ENCODE peak calls at places on chromosomes 3 and 15, in five cellular contexts. U is PC-9, T is psoas muscle, G is spleen, E is pancreas. V is an unnamed sample.

GRCh38 chr3:44232407-44232806 is 9.3 kb upstream of the TOPAZ1 start:
- DNase-seq in U (no peak), G (no peak), T (no peak), E (no peak), V (no peak)

GRCh38 chr15:73284073-73284472 is 84.7 kb downstream of the HCN4 start:
- DNase-seq in E (no peak), U (no peak), T (no peak), G (no peak), V (no peak)

GRCh38 chr15:89575656-89576416 is 567 bp downstream of the TICRR start:
- DNase-seq in E (peak), G (no peak), U (no peak), T (no peak), V (no peak)

GRCh38 chr3:141237701-141238521 is 6.3 kb downstream of the PXYLP1 start:
- DNase-seq in G (no peak), U (no peak), T (peak), E (peak), V (peak)

GRCh38 chr3:177491301-177492031 is 294.2 kb upstream of the TBL1XR1 start:
- DNase-seq in U (no peak), T (no peak), E (no peak), G (no peak), V (no peak)

GRCh38 chr3:70702132-70702531 is 389.7 kb upstream of the MDFIC2 start:
- DNase-seq in T (no peak), E (no peak), G (no peak), U (no peak), V (no peak)

GRCh38 chr3:13706886-13707285 is 158.0 kb downstream of the FBLN2 start:
- DNase-seq in G (peak), E (no peak), U (no peak), T (no peak), V (no peak)

GRCh38 chr3:176375519-176375918 is 821.8 kb downstream of the TBL1XR1 start:
- DNase-seq in G (no peak), T (no peak), U (no peak), E (no peak), V (no peak)

GRCh38 chr3:100169186-100169585 is 54.9 kb upstream of the FILIP1L start:
- DNase-seq in U (no peak), E (no peak), T (no peak), G (no peak), V (no peak)

GRCh38 chr15:46956456-46956855 is 760.8 kb upstream of the SEMA6D start:
- DNase-seq in E (no peak), T (no peak), G (no peak), U (no peak), V (no peak)

GRCh38 chr15:24848050-24848449 is 106.7 kb upstream of the SNRPN start:
- DNase-seq in U (no peak), G (no peak), E (peak), T (peak), V (peak)

GRCh38 chr15:99511865-99512632 is 53.7 kb upstream of the MEF2A start:
- DNase-seq in T (peak), E (no peak), U (no peak), G (peak), V (no peak)

GRCh38 chr3:74129056-74129455 is 485.4 kb downstream of the CNTN3 start:
- DNase-seq in G (no peak), E (no peak), U (no peak), T (no peak), V (no peak)

GRCh38 chr3:143277531-143277930 is 158.0 kb downstream of the CHST2 start:
- DNase-seq in T (no peak), U (no peak), E (no peak), G (no peak), V (no peak)

GRCh38 chr3:153315781-153316180 is 153.8 kb downstream of the RAP2B start:
- DNase-seq in G (no peak), T (no peak), U (no peak), E (no peak), V (no peak)

GRCh38 chr15:68620721-68621528 is 42.1 kb downstream of the CORO2B start:
- DNase-seq in U (no peak), T (peak), G (no peak), E (no peak), V (peak)

GRCh38 chr3:73633916-73634344 is 9.2 kb upstream of the PDZRN3 start:
- DNase-seq in E (no peak), U (no peak), T (no peak), G (no peak), V (no peak)

GRCh38 chr15:59691194-59691805 is 2.2 kb upstream of the BNIP2 start:
- DNase-seq in T (no peak), U (peak), E (peak), G (no peak), V (no peak)

GRCh38 chr3:73623996-73624362 is 762 bp downstream of the PDZRN3 start:
- DNase-seq in E (peak), U (no peak), G (no peak), T (peak), V (peak)

GRCh38 chr15:55108858-55109518 is 87.8 kb downstream of the RSL24D1 start:
- DNase-seq in E (peak), G (peak), T (peak), U (no peak), V (peak)

GRCh38 chr3:159852821-159853505 is 135.7 kb upstream of the IL12A start:
- DNase-seq in U (peak), G (peak), E (no peak), T (peak), V (peak)

GRCh38 chr15:75199347-75199976 is 2.2 kb upstream of the C15orf39 start:
- DNase-seq in U (no peak), G (no peak), E (no peak), T (no peak), V (no peak)

GRCh38 chr3:157438371-157438735 is 1.7 kb downstream of the PTX3 start:
- DNase-seq in T (no peak), G (no peak), U (no peak), E (no peak), V (peak)

GRCh38 chr3:157373783-157374182 is 62.9 kb upstream of the PTX3 start:
- DNase-seq in T (no peak), U (no peak), G (no peak), E (no peak), V (no peak)

GRCh38 chr3:194328080-194328571 is 23.0 kb downstream of the CPN2 start:
- DNase-seq in U (peak), G (no peak), T (peak), E (peak), V (no peak)

GRCh38 chr3:123914829-123915228 is 30.7 kb upstream of the MYLK start:
- DNase-seq in E (no peak), G (no peak), U (no peak), T (no peak), V (no peak)

GRCh38 chr15:82621970-82622369 is 25.2 kb downstream of the CPEB1 start:
- DNase-seq in T (no peak), E (no peak), U (no peak), G (no peak), V (no peak)
- TF ChIP-seq CTCF in T (no peak), E (no peak), U (no peak), G (no peak), V (no peak)

GRCh38 chr3:53503185-53503584 is 8.8 kb downstream of the CACNA1D start:
- DNase-seq in T (no peak), E (no peak), G (no peak), U (no peak), V (no peak)
- H3K27ac ChIP-seq in T (no peak), E (no peak), G (no peak), U (no peak), V (no peak)

GRCh38 chr15:65067334-65067644 is 502 bp downstream of the RASL12 start:
- DNase-seq in T (no peak), E (no peak), U (no peak), G (no peak), V (no peak)

GRCh38 chr15:65067645-65068416 is at the start of gene RASL12:
- DNase-seq in G (no peak), T (no peak), E (no peak), U (no peak), V (peak)

GRCh38 chr15:65066635-65067333 is 1.0 kb downstream of the RASL12 start:
- DNase-seq in U (no peak), T (no peak), G (no peak), E (no peak), V (no peak)

GRCh38 chr15:65068436-65068835 is 645 bp upstream of the RASL12 start:
- DNase-seq in E (no peak), G (no peak), U (no peak), T (no peak), V (no peak)

DNA sequence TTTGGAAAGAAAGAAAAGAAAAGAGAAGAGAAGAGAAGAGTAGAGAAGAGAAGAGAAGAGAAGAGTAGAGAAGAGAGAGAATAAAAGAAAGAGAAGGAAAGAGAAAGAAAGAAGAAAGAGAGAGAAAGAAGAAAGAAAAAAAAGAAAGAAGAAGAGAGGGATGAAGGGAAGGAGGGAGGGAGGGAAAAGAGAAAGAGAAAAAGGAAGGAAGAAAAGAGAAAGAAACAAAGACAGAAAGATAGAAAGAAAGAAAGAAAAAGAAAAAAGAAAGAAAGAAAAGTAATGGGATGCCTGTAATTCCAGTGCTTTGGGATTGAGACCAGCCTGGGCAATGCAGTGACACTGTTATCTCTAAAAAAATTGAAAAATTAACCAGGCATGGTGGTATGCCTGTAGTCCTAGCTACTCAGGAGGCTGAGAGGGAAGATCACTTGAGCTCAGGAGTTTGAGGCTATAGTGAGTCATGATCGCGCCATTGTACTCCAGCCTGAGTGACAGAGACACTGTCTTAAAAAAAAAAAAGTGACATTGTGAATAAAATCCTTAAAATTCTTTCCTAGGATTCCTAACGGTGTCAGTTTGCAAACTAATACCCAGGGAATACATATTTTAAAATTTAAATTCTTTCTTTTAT is 1.7 kb downstream of the RASL12 start:
- DNase-seq in E (no peak), T (no peak), G (no peak), U (no peak), V (no peak)
- H3K4me3 ChIP-seq in E (no peak), T (peak), G (peak), U (no peak), V (peak)

DNA sequence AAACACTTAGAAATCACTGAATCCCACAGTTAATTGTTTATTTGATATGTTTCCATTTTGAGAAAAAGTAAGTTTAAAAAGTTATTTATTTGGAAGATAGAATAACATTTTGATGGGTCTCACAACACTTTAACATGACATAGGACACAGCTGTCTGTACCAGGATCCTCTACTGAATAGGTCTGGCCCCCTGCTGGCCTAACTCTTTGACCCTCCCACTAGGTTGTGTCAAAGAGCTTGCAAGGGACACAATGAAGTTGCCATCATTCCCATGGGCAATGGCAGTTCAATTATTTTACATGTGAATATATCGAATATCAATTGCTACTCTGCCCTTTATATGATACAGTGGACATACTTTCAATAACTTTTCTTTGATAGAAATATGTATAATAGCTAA is 138.9 kb downstream of the EPHA3 start:
- DNase-seq in U (no peak), G (no peak), T (no peak), E (no peak), V (no peak)
- TF ChIP-seq CTCF in U (no peak), G (no peak), T (no peak), E (no peak), V (no peak)

GRCh38 chr15:50206020-50206419 is 24.0 kb downstream of the SLC27A2 start:
- DNase-seq in G (no peak), U (no peak), T (no peak), E (no peak), V (no peak)

GRCh38 chr15:50210462-50211264 is 28.7 kb downstream of the SLC27A2 start:
- DNase-seq in T (no peak), G (no peak), U (peak), E (no peak), V (no peak)

DNA sequence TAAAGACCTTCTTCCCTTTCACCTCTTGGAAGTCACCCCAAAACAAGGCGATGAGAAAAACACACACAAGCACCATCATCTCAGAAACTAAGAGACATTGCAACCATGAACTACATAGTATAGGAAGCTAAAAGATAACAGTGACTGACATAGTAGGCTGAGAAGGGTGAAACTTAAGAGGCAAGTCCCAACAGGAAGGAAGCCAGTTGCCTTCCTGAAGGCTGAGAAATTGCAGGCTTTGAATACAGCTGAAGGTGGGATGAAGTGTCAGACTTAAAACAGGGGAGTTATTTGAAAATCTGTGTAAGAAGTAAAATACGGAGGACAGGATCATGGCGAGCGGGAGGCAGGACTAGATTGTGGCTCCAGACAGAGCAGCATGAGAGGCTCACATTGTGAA is 27.8 kb downstream of the SLC27A2 start:
- DNase-seq in U (no peak), E (no peak), T (no peak), G (no peak), V (no peak)
- H3K27ac ChIP-seq in U (peak), E (no peak), T (no peak), G (no peak), V (no peak)

GRCh38 chr3:6929918-6930317 is 69.0 kb downstream of the GRM7 start:
- DNase-seq in U (no peak), E (no peak), T (no peak), G (no peak), V (no peak)
- H3K4me3 ChIP-seq in U (no peak), E (no peak), T (no peak), G (no peak), V (no peak)